ENCODE peak calls at places on chromosomes 1 and 21, in ten cellular contexts. Y is dorsolateral prefrontal cortex, V is RWPE1, M is activated B cell treated with CpG ODN at 0.5 μM for 24 hours, U is psoas muscle, G is H9, T is fibroblast of lung, H is body of pancreas, O is choroid plexus epithelial cell, E is omental fat pad. D is an unnamed sample.
A peak's percentile ranks its signal among the peaks of the same experiment; 100 is the strongest.

GRCh38 chr21:37367758-37368535 is 1.4 kb downstream of the DYRK1A start:
- DNase-seq in Y (no peak), V (no peak), M (peak; percentile 45), U (peak; percentile 74), G (no peak), T (peak; percentile 55), H (peak; percentile 31), O (peak; percentile 49), E (no peak), D (no peak)

GRCh38 chr21:31558839-31559367 is 100.6 kb upstream of the SOD1 start:
- DNase-seq in Y (peak; percentile 93), V (peak; percentile 96), M (peak; percentile 80), U (peak; percentile 87), G (peak; percentile 97), T (peak; percentile 94), H (peak; percentile 80), O (peak; percentile 98), E (peak; percentile 42), D (peak; percentile 83)

GRCh38 chr21:34544032-34544496 is 32.1 kb upstream of the KCNE1 start:
- DNase-seq in Y (peak; percentile 45), V (peak; percentile 78), M (no peak), U (no peak), G (peak; percentile 73), T (peak; percentile 77), H (peak; percentile 92), O (peak; percentile 93), E (peak; percentile 63), D (peak; percentile 75)

GRCh38 chr1:11781298-11781697 is 19.3 kb downstream of the C1orf167 start:
- DNase-seq in Y (no peak), V (no peak), M (no peak), U (no peak), G (no peak), T (peak; percentile 41), H (no peak), O (no peak), E (no peak), D (no peak)

GRCh38 chr1:1306070-1306660 is 1.6 kb downstream of the ACAP3 start:
- DNase-seq in Y (no peak), V (no peak), M (no peak), U (no peak), G (peak; percentile 55), T (no peak), H (no peak), O (no peak), E (no peak), D (no peak)

GRCh38 chr21:29091032-29091431 is 17.6 kb upstream of the CCT8 start:
- DNase-seq in Y (no peak), V (peak; percentile 83), M (no peak), U (no peak), G (no peak), T (peak; percentile 83), H (no peak), O (peak; percentile 89), E (no peak), D (peak; percentile 87)

GRCh38 chr1:15154480-15155036 is 1.0 kb downstream of the TMEM51 start:
- DNase-seq in Y (no peak), V (no peak), M (no peak), U (peak; percentile 54), G (peak; percentile 63), T (peak; percentile 29), H (peak; percentile 71), O (peak; percentile 43), E (no peak), D (peak; percentile 30)

GRCh38 chr1:101128211-101128727 is 102.7 kb upstream of the DPH5 start:
- DNase-seq in Y (no peak), V (no peak), M (no peak), U (no peak), G (no peak), T (no peak), H (no peak), O (no peak), E (no peak), D (no peak)

GRCh38 chr1:180586671-180587155 is 27.9 kb downstream of the OVAAL start:
- DNase-seq in Y (no peak), V (peak; percentile 74), M (no peak), U (no peak), G (no peak), T (peak; percentile 92), H (peak; percentile 91), O (peak; percentile 79), E (no peak), D (peak; percentile 94)

GRCh38 chr1:112882271-112882744 is 73.7 kb downstream of the SLC16A1 start:
- DNase-seq in Y (peak; percentile 19), V (no peak), M (no peak), U (no peak), G (no peak), T (no peak), H (no peak), O (no peak), E (no peak), D (no peak)

GRCh38 chr1:82920418-82921248 is 1078.3 kb downstream of the TTLL7 start:
- DNase-seq in Y (no peak), V (no peak), M (no peak), U (no peak), G (no peak), T (peak; percentile 21), H (no peak), O (peak; percentile 10), E (no peak), D (peak; percentile 71)

GRCh38 chr1:169892819-169893644 is 664 bp downstream of the SCYL3 start:
- DNase-seq in Y (peak; percentile 23), V (peak; percentile 26), M (no peak), U (no peak), G (no peak), T (peak; percentile 23), H (peak; percentile 40), O (peak; percentile 46), E (no peak), D (peak; percentile 21)

GRCh38 chr1:39525366-39526165 is 34.1 kb downstream of the BMP8A start:
- DNase-seq in Y (no peak), V (no peak), M (peak; percentile 73), U (no peak), G (no peak), T (no peak), H (no peak), O (no peak), E (no peak), D (no peak)

GRCh38 chr1:179195374-179195773 is 34.1 kb downstream of the ABL2 start:
- DNase-seq in Y (no peak), V (no peak), M (no peak), U (no peak), G (no peak), T (no peak), H (no peak), O (no peak), E (no peak), D (no peak)

GRCh38 chr1:215523128-215523861 is 43.8 kb upstream of the KCTD3 start:
- DNase-seq in Y (no peak), V (no peak), M (no peak), U (no peak), G (no peak), T (peak; percentile 13), H (no peak), O (peak; percentile 42), E (no peak), D (peak; percentile 8)
- TF ChIP-seq CTCF in Y (peak; percentile 54), V (peak; percentile 36), M (no peak), U (peak; percentile 10), G (peak; percentile 48), T (no peak), H (no peak), O (peak; percentile 25), E (no peak), D (no peak)

DNA sequence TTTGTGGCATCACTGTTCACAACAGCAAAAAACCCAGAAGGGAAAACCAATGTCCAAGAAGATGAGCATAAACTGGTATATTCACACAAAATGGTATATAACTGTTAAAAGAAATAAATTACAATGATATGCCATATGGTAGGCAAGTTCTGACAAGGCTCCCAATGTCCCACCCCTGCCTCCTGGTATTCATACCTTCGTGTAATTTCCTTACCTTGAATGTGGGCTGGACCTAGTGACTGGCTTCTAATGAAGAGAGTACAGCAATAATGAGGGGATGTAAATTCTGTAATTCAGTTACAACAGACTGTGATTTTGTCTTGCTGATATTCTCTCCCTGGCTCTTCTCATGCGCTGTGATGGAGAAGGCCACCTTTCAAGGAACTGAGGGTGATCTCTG is 9.3 kb downstream of the ANKRD45 start:
- DNase-seq in Y (no peak), V (no peak), M (no peak), U (no peak), G (no peak), T (no peak), H (no peak), O (no peak), E (no peak), D (peak; percentile 67)
- TF ChIP-seq CTCF in Y (no peak), V (no peak), M (no peak), U (no peak), G (no peak), T (no peak), H (no peak), O (no peak), E (no peak), D (no peak)

GRCh38 chr1:195345149-195345548 is 1263.1 kb downstream of the KCNT2 start:
- DNase-seq in Y (no peak), V (no peak), M (no peak), U (peak; percentile 23), G (peak; percentile 73), T (no peak), H (no peak), O (no peak), E (no peak), D (no peak)
- TF ChIP-seq CTCF in Y (no peak), V (no peak), M (no peak), U (no peak), G (peak; percentile 77), T (no peak), H (no peak), O (no peak), E (no peak), D (no peak)

GRCh38 chr1:232344791-232345399 is 285.0 kb downstream of the SIPA1L2 start:
- DNase-seq in Y (no peak), V (peak; percentile 10), M (no peak), U (no peak), G (no peak), T (peak; percentile 62), H (no peak), O (no peak), E (no peak), D (peak; percentile 81)

GRCh38 chr1:232335261-232335660 is 294.7 kb downstream of the SIPA1L2 start:
- DNase-seq in Y (no peak), V (no peak), M (no peak), U (no peak), G (no peak), T (no peak), H (no peak), O (no peak), E (no peak), D (no peak)

GRCh38 chr1:232339077-232339476 is 290.9 kb downstream of the SIPA1L2 start:
- DNase-seq in Y (no peak), V (no peak), M (no peak), U (no peak), G (no peak), T (no peak), H (no peak), O (no peak), E (no peak), D (no peak)

GRCh38 chr1:232335751-232336274 is 294.1 kb downstream of the SIPA1L2 start:
- DNase-seq in Y (no peak), V (no peak), M (no peak), U (no peak), G (no peak), T (no peak), H (no peak), O (no peak), E (no peak), D (no peak)

DNA sequence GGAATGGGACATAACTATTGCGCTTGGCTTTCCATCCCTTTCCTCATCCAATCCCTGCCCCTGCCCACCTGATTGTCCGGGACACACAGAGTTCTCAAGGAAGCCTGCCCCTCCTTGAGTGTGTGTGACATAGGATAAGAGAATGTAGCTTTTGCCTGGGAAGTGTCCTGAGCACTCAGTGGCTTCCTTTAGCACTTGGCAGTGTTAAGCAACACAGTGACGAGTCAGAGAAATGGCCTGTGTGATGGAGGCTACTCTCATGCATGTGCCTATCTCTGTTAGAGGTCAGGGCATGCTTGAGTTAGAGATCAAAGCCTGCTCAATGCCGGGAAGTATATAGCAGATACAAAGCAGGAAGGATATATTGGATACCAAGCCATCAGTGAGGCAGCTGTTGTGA is 289.5 kb downstream of the SIPA1L2 start:
- DNase-seq in Y (no peak), V (no peak), M (no peak), U (no peak), G (no peak), T (no peak), H (no peak), O (no peak), E (no peak), D (peak; percentile 55)
- TF ChIP-seq CTCF in Y (no peak), V (no peak), M (no peak), U (no peak), G (no peak), T (no peak), H (no peak), O (no peak), E (no peak), D (no peak)

D was measured in bronchial epithelial cell.